ENCODE peak calls at places on chromosomes 6 and 20, in four cellular contexts. B is suprapubic skin, F is HCT116, T is SK-N-SH. X is an unnamed sample.
A peak's percentile ranks its signal among the peaks of the same experiment; 100 is the strongest.

GRCh38 chr6:14880052-14880451 is 365.8 kb upstream of the JARID2 start:
- DNase-seq in F (no peak), T (no peak), B (no peak), X (no peak)

GRCh38 chr6:17277256-17277655 is 3.9 kb upstream of the RBM24 start:
- DNase-seq in F (no peak), B (no peak), T (no peak), X (no peak)

GRCh38 chr6:55377150-55377549 is 49.9 kb downstream of the GFRAL start:
- DNase-seq in T (no peak), F (no peak), B (no peak), X (no peak)

GRCh38 chr6:157763129-157763893 is 59.7 kb upstream of the SNX9 start:
- DNase-seq in T (no peak), F (peak; percentile 93), B (peak; percentile 92), X (no peak)

GRCh38 chr6:100490065-100490464 is 25.3 kb upstream of the SIM1 start:
- DNase-seq in F (no peak), B (no peak), T (no peak), X (no peak)

GRCh38 chr6:131231886-131232285 is 96.6 kb downstream of the AKAP7 start:
- DNase-seq in F (no peak), T (no peak), B (no peak), X (no peak)

GRCh38 chr6:144211160-144211559 is 60.8 kb downstream of the STX11 start:
- DNase-seq in B (no peak), F (no peak), T (no peak), X (no peak)

GRCh38 chr6:2738373-2738979 is 12.2 kb downstream of the MYLK4 start:
- DNase-seq in T (peak; percentile 55), B (no peak), F (peak; percentile 41), X (no peak)

GRCh38 chr20:3743251-3743650 is 10.8 kb downstream of the HSPA12B start:
- DNase-seq in B (no peak), T (no peak), F (no peak), X (no peak)

GRCh38 chr20:10696650-10697049 is 22.9 kb upstream of the JAG1 start:
- DNase-seq in B (no peak), T (no peak), F (no peak), X (no peak)

GRCh38 chr6:193773-194310 is 98.4 kb upstream of the DUSP22 start:
- DNase-seq in F (no peak), T (no peak), B (no peak), X (no peak)

GRCh38 chr20:62143976-62144825 is 632 bp downstream of the SS18L1 start:
- DNase-seq in T (peak; percentile 85), B (no peak), F (no peak), X (no peak)

GRCh38 chr6:95417856-95418255 is 159.5 kb upstream of the MANEA start:
- DNase-seq in B (no peak), F (no peak), T (no peak), X (no peak)

GRCh38 chr6:142242269-142242668 is 59.5 kb upstream of the ADGRG6 start:
- DNase-seq in F (no peak), B (no peak), T (no peak), X (no peak)

GRCh38 chr6:158050955-158051354 is 69.3 kb downstream of the SYNJ2 start:
- DNase-seq in T (no peak), B (peak; percentile 29), F (no peak), X (no peak)

GRCh38 chr6:134909701-134910595 is 40.0 kb downstream of the ALDH8A1 start:
- DNase-seq in T (no peak), B (no peak), F (no peak), X (no peak)

GRCh38 chr6:10589429-10589727 is 68.2 kb downstream of the GCNT2 start:
- DNase-seq in T (peak; percentile 22), F (no peak), B (no peak), X (no peak)

GRCh38 chr6:45830441-45831139 is 185.1 kb downstream of the CLIC5 start:
- DNase-seq in T (no peak), B (no peak), F (no peak), X (no peak)

GRCh38 chr6:145844933-145845531 is 30.4 kb upstream of the FBXO30 start:
- DNase-seq in T (no peak), B (no peak), F (no peak), X (no peak)

GRCh38 chr20:51700809-51701285 is 67.3 kb downstream of the ATP9A start:
- DNase-seq in F (peak; percentile 35), B (no peak), T (peak; percentile 59), X (no peak)

GRCh38 chr6:109482913-109483743 is at the start of gene ZBTB24:
- DNase-seq in B (peak; percentile 95), T (peak; percentile 98), F (peak; percentile 69), X (peak; percentile 96)

GRCh38 chr6:16544006-16544405 is 217.3 kb downstream of the ATXN1 start:
- DNase-seq in F (no peak), T (no peak), B (no peak), X (no peak)

GRCh38 chr20:18019068-18019467 is 38.6 kb downstream of the OVOL2 start:
- DNase-seq in F (no peak), B (no peak), T (peak; percentile 41), X (no peak)

GRCh38 chr6:119348308-119349040 is 1.1 kb downstream of the MAN1A1 start:
- DNase-seq in B (peak; percentile 70), T (peak; percentile 82), F (no peak), X (no peak)

GRCh38 chr6:38495922-38496635 is 143.7 kb downstream of the BTBD9 start:
- DNase-seq in F (no peak), T (no peak), B (no peak), X (no peak)

GRCh38 chr6:111447051-111447450 is 36.0 kb downstream of the REV3L start:
- DNase-seq in B (no peak), F (no peak), T (no peak), X (no peak)

GRCh38 chr20:17761612-17762011 is 61.8 kb downstream of the BANF2 start:
- DNase-seq in B (no peak), F (peak; percentile 4), T (peak; percentile 36), X (no peak)

GRCh38 chr6:444653-445275 is 53.2 kb downstream of the IRF4 start:
- DNase-seq in F (no peak), B (no peak), T (no peak), X (no peak)

GRCh38 chr20:57667924-57668782 is 41.7 kb downstream of the PMEPA1 start:
- DNase-seq in F (no peak), T (no peak), B (no peak), X (no peak)

GRCh38 chr6:39530201-39530759 is 194.9 kb downstream of the KIF6 start:
- DNase-seq in F (no peak), B (no peak), T (no peak), X (no peak)

GRCh38 chr6:40805336-40805735 is 218.2 kb upstream of the LRFN2 start:
- DNase-seq in T (no peak), B (no peak), F (no peak), X (no peak)

GRCh38 chr6:40802481-40802880 is 215.3 kb upstream of the LRFN2 start:
- DNase-seq in F (no peak), T (no peak), B (no peak), X (no peak)

GRCh38 chr6:40806479-40806878 is 219.3 kb upstream of the LRFN2 start:
- DNase-seq in T (no peak), F (no peak), B (no peak), X (no peak)

GRCh38 chr6:40803897-40804702 is 216.9 kb upstream of the LRFN2 start:
- DNase-seq in T (no peak), B (no peak), F (no peak), X (no peak)

GRCh38 chr6:40804905-40805304 is 217.7 kb upstream of the LRFN2 start:
- DNase-seq in T (peak; percentile 48), B (no peak), F (no peak), X (no peak)
- TF ChIP-seq POLR2AphosphoS5 in T (no peak), B (no peak), F (no peak), X (no peak)

GRCh38 chr20:9072741-9073310 is 3.9 kb downstream of the PLCB4 start:
- DNase-seq in F (no peak), T (no peak), B (no peak), X (no peak)

GRCh38 chr20:9070304-9070703 is 1.4 kb downstream of the PLCB4 start:
- DNase-seq in F (no peak), B (no peak), T (no peak), X (no peak)

GRCh38 chr20:9075264-9076095 is 6.6 kb downstream of the PLCB4 start:
- DNase-seq in B (no peak), T (no peak), F (no peak), X (no peak)

GRCh38 chr20:9068896-9069663 is at the start of gene PLCB4:
- DNase-seq in F (no peak), T (peak; percentile 75), B (peak; percentile 75), X (no peak)

DNA sequence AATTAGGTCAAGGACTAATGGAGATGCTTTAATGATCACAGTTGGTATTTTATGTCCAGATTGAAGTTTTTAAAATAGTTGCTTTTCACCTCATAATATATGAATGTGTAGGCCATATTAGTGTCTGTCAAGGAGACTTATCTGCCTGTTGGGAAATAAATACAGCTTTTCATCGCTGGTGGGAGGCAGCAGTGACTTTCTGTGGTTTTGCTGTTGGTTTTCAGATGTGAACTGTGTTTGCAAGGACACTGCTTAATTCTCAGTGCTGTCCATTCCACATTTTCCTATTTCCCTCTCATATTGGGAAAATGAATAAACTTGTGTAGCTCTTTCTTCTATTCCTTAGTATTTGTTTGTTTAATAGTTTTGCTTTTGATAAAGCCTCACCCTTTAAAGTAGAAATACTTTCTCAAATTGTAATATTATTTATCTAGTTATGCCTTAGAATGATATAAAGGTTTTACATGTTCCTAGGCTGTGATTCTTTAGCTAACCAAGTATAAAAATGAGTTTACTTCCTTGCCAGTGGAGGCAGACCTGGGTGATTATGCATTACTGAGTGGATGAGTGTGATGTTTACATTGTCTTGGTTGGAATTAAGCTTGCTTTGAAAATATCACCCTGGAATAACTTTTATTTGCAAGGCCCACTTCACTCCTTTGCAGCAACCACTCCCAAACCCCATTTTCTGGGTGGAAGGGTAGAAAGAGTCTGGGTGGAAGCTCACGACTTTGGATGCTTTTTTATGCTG is 3.3 kb downstream of the PLCB4 start:
- DNase-seq in T (no peak), F (no peak), B (no peak), X (no peak)
- H3K4me1 ChIP-seq in T (peaks cover 11% of the 10 kb centered on the region), F (peaks cover 7% of the 10 kb centered on the region), B (peaks cover 16% of the 10 kb centered on the region), X (peaks cover 59% of the 10 kb centered on the region)

GRCh38 chr6:166623318-166623717 is 3.7 kb downstream of the RPS6KA2 start:
- DNase-seq in T (no peak), B (no peak), F (no peak), X (no peak)

GRCh38 chr6:166627039-166627874 is at the start of gene RPS6KA2:
- DNase-seq in B (peak; percentile 100), T (peak; percentile 97), F (peak; percentile 97), X (peak; percentile 100)

GRCh38 chr6:166626177-166627038 is 643 bp downstream of the RPS6KA2 start:
- DNase-seq in T (peak; percentile 64), B (no peak), F (no peak), X (no peak)

GRCh38 chr6:166625356-166625755 is 1.7 kb downstream of the RPS6KA2 start:
- DNase-seq in T (peak; percentile 46), F (no peak), B (no peak), X (no peak)

DNA sequence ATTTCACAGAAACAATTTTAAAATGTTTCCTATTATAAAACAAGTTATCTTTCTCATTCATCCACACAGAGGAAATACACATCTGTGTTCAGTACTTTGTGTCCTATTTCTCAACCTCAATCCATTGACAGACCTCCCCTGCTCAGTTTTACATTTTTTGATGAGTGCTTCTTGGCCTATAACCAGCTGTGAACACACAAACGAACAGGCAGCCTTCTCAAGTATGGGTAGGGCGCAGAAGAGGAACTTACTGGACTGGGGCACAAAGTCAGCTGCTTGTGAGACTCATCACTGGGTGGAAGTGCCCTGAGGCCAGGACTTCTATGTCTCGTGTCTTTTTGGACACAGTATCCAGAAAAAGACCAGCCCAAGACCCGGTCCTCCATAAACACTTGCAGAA is 2.8 kb downstream of the RPS6KA2 start:
- DNase-seq in T (no peak), F (no peak), B (no peak), X (no peak)
- TF ChIP-seq POLR2AphosphoS5 in T (no peak), F (no peak), B (no peak), X (peak; percentile 63)

GRCh38 chr6:52019851-52020250 is 67.6 kb downstream of the PKHD1 start:
- DNase-seq in B (no peak), T (no peak), F (no peak), X (no peak)
- H3K4me1 ChIP-seq in B (peaks cover 10% of the 10 kb centered on the region), T (peaks cover 34% of the 10 kb centered on the region), F (no peaks in the 10 kb centered on the region), X (no peaks in the 10 kb centered on the region)